ENCODE peak calls at places on chromosomes 5 and 9, in nine cellular contexts. Y, D, Q, L, T, B, R, N and K are unnamed samples.

GRCh38 chr5:177070536-177071191 is 16.1 kb upstream of the FGFR4 start:
- DNase-seq in N (no peak), L (no peak), B (no peak), R (no peak), Q (peak; percentile 25), Y (no peak), D (no peak), T (no peak), K (no peak)

GRCh38 chr5:97297063-97297715 is 114.1 kb upstream of the RIOK2 start:
- DNase-seq in D (no peak), R (no peak), N (peak; percentile 38), Q (no peak), Y (no peak), B (no peak), T (peak; percentile 40), L (peak; percentile 72), K (no peak)

GRCh38 chr5:82405618-82406199 is 127.6 kb upstream of the RPS23 start:
- DNase-seq in D (no peak), Q (no peak), T (no peak), L (peak; percentile 97), Y (no peak), R (no peak), N (peak; percentile 99), B (no peak), K (no peak)

GRCh38 chr9:99811598-99812383 is 9.9 kb upstream of the NR4A3 start:
- DNase-seq in B (no peak), L (no peak), D (no peak), N (no peak), Q (no peak), Y (no peak), R (no peak), T (no peak), K (no peak)

GRCh38 chr9:8880031-8880430 is 1080.5 kb upstream of the DMAC1 start:
- DNase-seq in T (no peak), R (no peak), L (no peak), Q (no peak), D (no peak), B (no peak), N (no peak), Y (no peak), K (no peak)

GRCh38 chr9:79641055-79641454 is 69.3 kb downstream of the TLE4 start:
- DNase-seq in D (no peak), R (no peak), N (no peak), Q (no peak), B (no peak), L (no peak), Y (no peak), T (no peak), K (no peak)

GRCh38 chr9:93598647-93599241 is 22.4 kb downstream of the PHF2 start:
- DNase-seq in R (no peak), Y (no peak), T (peak; percentile 37), N (peak; percentile 42), B (no peak), Q (no peak), D (no peak), L (no peak), K (no peak)

GRCh38 chr5:51468196-51468595 is 84.9 kb downstream of the ISL1 start:
- DNase-seq in R (no peak), B (no peak), L (peak; percentile 6), Q (no peak), D (no peak), Y (no peak), N (peak; percentile 17), T (no peak), K (no peak)

GRCh38 chr9:34592895-34593601 is 3.5 kb upstream of the CNTFR start:
- DNase-seq in T (peak; percentile 45), Q (no peak), Y (no peak), N (no peak), D (no peak), R (no peak), B (no peak), L (peak; percentile 12), K (no peak)

GRCh38 chr9:70053864-70054263 is 10.2 kb downstream of the MAMDC2 start:
- DNase-seq in Q (no peak), L (peak; percentile 86), R (no peak), B (no peak), Y (no peak), T (no peak), N (peak; percentile 43), D (no peak), K (no peak)

GRCh38 chr5:161023591-161023990 is 171.6 kb upstream of the ATP10B start:
- DNase-seq in Q (no peak), R (no peak), B (no peak), D (no peak), Y (no peak), N (no peak), L (no peak), T (no peak), K (no peak)

GRCh38 chr5:65766159-65766558 is 44.2 kb downstream of the NLN start:
- DNase-seq in L (no peak), B (no peak), Q (no peak), T (no peak), R (no peak), Y (no peak), D (no peak), N (no peak), K (no peak)

GRCh38 chr9:130845901-130846381 is 10.9 kb downstream of the ABL1 start:
- DNase-seq in B (no peak), Y (no peak), N (peak; percentile 89), T (no peak), R (no peak), L (peak; percentile 15), D (no peak), Q (no peak), K (no peak)

GRCh38 chr9:83204047-83204446 is 141.1 kb upstream of the RASEF start:
- DNase-seq in L (no peak), Y (no peak), N (peak; percentile 16), D (no peak), R (no peak), B (no peak), Q (no peak), T (no peak), K (no peak)

GRCh38 chr9:117796681-117797080 is 92.5 kb downstream of the TLR4 start:
- DNase-seq in Q (no peak), T (no peak), D (no peak), R (no peak), B (no peak), N (peak; percentile 48), L (no peak), Y (no peak), K (no peak)

GRCh38 chr5:116583823-116584222 is 9.2 kb upstream of the SEMA6A start:
- DNase-seq in Y (no peak), R (no peak), N (no peak), Q (no peak), D (no peak), L (no peak), B (no peak), T (no peak), K (no peak)

GRCh38 chr9:14245901-14246525 is 67.9 kb downstream of the NFIB start:
- DNase-seq in B (no peak), R (no peak), Q (no peak), T (no peak), Y (no peak), D (no peak), L (no peak), N (peak; percentile 78), K (no peak)

GRCh38 chr9:116447914-116448313 is 239.2 kb upstream of the TRIM32 start:
- DNase-seq in T (no peak), N (peak; percentile 23), Y (no peak), D (no peak), L (no peak), R (no peak), B (no peak), Q (no peak), K (no peak)

GRCh38 chr9:135601988-135602387 is 37.4 kb downstream of the GLT6D1 start:
- DNase-seq in D (no peak), R (no peak), N (no peak), L (no peak), T (no peak), Y (no peak), B (no peak), Q (no peak), K (no peak)